ENCODE peak calls at places on chromosomes 6 and 20, in seven cellular contexts. One of them, this sample, is unnamed.

GRCh38 chr20:35729836-35730582 is 12.1 kb downstream of the RBM39 start:
- DNase-seq in spleen: no peak
- DNase-seq in breast epithelium: no peak
- DNase-seq in HCT116: no peak
- DNase-seq in A549: no peak
- DNase-seq in stomach: no peak
- DNase-seq in right lobe of liver: no peak
- DNase-seq in this sample: no peak

GRCh38 chr6:163014736-163015135 is 287.0 kb downstream of the PACRG start:
- DNase-seq in spleen: no peak
- DNase-seq in breast epithelium: no peak
- DNase-seq in HCT116: no peak
- DNase-seq in A549: no peak
- DNase-seq in stomach: no peak
- DNase-seq in right lobe of liver: no peak
- DNase-seq in this sample: no peak

GRCh38 chr6:48825501-48826317 is 637.3 kb downstream of the MMUT start:
- DNase-seq in spleen: no peak
- DNase-seq in breast epithelium: no peak
- DNase-seq in HCT116: no peak
- DNase-seq in A549: peak; percentile 64
- DNase-seq in stomach: no peak
- DNase-seq in right lobe of liver: no peak
- DNase-seq in this sample: no peak

GRCh38 chr20:3161316-3162079 is 1.8 kb upstream of the FASTKD5 start:
- DNase-seq in spleen: no peak
- DNase-seq in breast epithelium: no peak
- DNase-seq in HCT116: no peak
- DNase-seq in A549: no peak
- DNase-seq in stomach: no peak
- DNase-seq in right lobe of liver: no peak
- DNase-seq in this sample: no peak

GRCh38 chr6:87154641-87155271 is 609 bp upstream of the ZNF292 start:
- DNase-seq in spleen: no peak
- DNase-seq in breast epithelium: no peak
- DNase-seq in HCT116: no peak
- DNase-seq in A549: peak; percentile 71
- DNase-seq in stomach: no peak
- DNase-seq in right lobe of liver: no peak
- DNase-seq in this sample: no peak

GRCh38 chr6:62324817-62325216 is 38.8 kb upstream of the KHDRBS2 start:
- DNase-seq in spleen: no peak
- DNase-seq in breast epithelium: no peak
- DNase-seq in HCT116: no peak
- DNase-seq in A549: no peak
- DNase-seq in stomach: no peak
- DNase-seq in right lobe of liver: no peak
- DNase-seq in this sample: no peak

GRCh38 chr6:48378874-48379407 is 267.9 kb upstream of the PTCHD4 start:
- DNase-seq in spleen: no peak
- DNase-seq in breast epithelium: no peak
- DNase-seq in HCT116: no peak
- DNase-seq in A549: no peak
- DNase-seq in stomach: no peak
- DNase-seq in right lobe of liver: no peak
- DNase-seq in this sample: no peak

GRCh38 chr6:7815716-7816115 is 89.8 kb downstream of the BMP6 start:
- DNase-seq in spleen: no peak
- DNase-seq in breast epithelium: no peak
- DNase-seq in HCT116: no peak
- DNase-seq in A549: no peak
- DNase-seq in stomach: no peak
- DNase-seq in right lobe of liver: no peak
- DNase-seq in this sample: no peak

GRCh38 chr6:14711056-14711703 is 534.7 kb upstream of the JARID2 start:
- DNase-seq in spleen: no peak
- DNase-seq in breast epithelium: no peak
- DNase-seq in HCT116: no peak
- DNase-seq in A549: peak; percentile 45
- DNase-seq in stomach: peak; percentile 44
- DNase-seq in right lobe of liver: no peak
- DNase-seq in this sample: peak; percentile 49

GRCh38 chr20:20215976-20216727 is 151.8 kb upstream of the INSM1 start:
- DNase-seq in spleen: no peak
- DNase-seq in breast epithelium: no peak
- DNase-seq in HCT116: no peak
- DNase-seq in A549: no peak
- DNase-seq in stomach: no peak
- DNase-seq in right lobe of liver: no peak
- DNase-seq in this sample: no peak

GRCh38 chr6:62371840-62372239 is 85.8 kb upstream of the KHDRBS2 start:
- DNase-seq in spleen: no peak
- DNase-seq in breast epithelium: no peak
- DNase-seq in HCT116: no peak
- DNase-seq in A549: no peak
- DNase-seq in stomach: no peak
- DNase-seq in right lobe of liver: no peak
- DNase-seq in this sample: no peak

GRCh38 chr6:17015144-17015543 is 86.7 kb upstream of the STMND1 start:
- DNase-seq in spleen: no peak
- DNase-seq in breast epithelium: no peak
- DNase-seq in HCT116: no peak
- DNase-seq in A549: no peak
- DNase-seq in stomach: no peak
- DNase-seq in right lobe of liver: no peak
- DNase-seq in this sample: no peak

GRCh38 chr6:145138469-145139185 is 596.7 kb downstream of the EPM2A start:
- DNase-seq in spleen: no peak
- DNase-seq in breast epithelium: no peak
- DNase-seq in HCT116: no peak
- DNase-seq in A549: no peak
- DNase-seq in stomach: no peak
- DNase-seq in right lobe of liver: no peak
- DNase-seq in this sample: no peak

GRCh38 chr6:145137425-145137824 is 597.9 kb downstream of the EPM2A start:
- DNase-seq in spleen: no peak
- DNase-seq in breast epithelium: no peak
- DNase-seq in HCT116: no peak
- DNase-seq in A549: peak; percentile 8
- DNase-seq in stomach: no peak
- DNase-seq in right lobe of liver: no peak
- DNase-seq in this sample: no peak

GRCh38 chr6:145135702-145136101 is 599.6 kb downstream of the EPM2A start:
- DNase-seq in spleen: no peak
- DNase-seq in breast epithelium: no peak
- DNase-seq in HCT116: no peak
- DNase-seq in A549: no peak
- DNase-seq in stomach: no peak
- DNase-seq in right lobe of liver: no peak
- DNase-seq in this sample: no peak

DNA sequence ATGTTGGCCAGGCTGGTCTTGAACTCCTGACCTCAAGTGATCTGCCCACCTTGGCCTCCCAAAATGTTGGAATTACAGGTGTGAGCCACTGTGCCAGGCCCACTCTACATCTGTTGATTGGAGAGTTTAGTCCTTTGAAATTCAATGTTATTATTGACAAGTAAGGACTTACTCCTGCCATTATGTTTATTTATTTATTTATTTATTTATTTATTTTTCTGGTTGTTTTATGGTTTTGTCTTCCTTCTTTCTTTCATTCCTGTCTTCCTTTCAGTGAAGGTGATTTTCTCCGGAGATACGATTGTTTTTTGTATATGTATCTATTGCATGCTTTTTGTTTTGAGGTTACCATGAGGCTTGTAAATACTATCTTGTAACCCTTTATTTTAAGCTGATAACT is 602.6 kb downstream of the EPM2A start:
- DNase-seq in spleen: no peak
- DNase-seq in breast epithelium: no peak
- DNase-seq in HCT116: no peak
- DNase-seq in A549: no peak
- DNase-seq in stomach: no peak
- DNase-seq in right lobe of liver: no peak
- DNase-seq in this sample: no peak
- H3K27ac ChIP-seq in spleen: no peak overlapping the region
- H3K27ac ChIP-seq in breast epithelium: no peak overlapping the region
- H3K27ac ChIP-seq in HCT116: no peak overlapping the region
- H3K27ac ChIP-seq in A549: no peak overlapping the region
- H3K27ac ChIP-seq in stomach: no peak overlapping the region
- H3K27ac ChIP-seq in right lobe of liver: no peak overlapping the region
- H3K27ac ChIP-seq in this sample: no peak overlapping the region

DNA sequence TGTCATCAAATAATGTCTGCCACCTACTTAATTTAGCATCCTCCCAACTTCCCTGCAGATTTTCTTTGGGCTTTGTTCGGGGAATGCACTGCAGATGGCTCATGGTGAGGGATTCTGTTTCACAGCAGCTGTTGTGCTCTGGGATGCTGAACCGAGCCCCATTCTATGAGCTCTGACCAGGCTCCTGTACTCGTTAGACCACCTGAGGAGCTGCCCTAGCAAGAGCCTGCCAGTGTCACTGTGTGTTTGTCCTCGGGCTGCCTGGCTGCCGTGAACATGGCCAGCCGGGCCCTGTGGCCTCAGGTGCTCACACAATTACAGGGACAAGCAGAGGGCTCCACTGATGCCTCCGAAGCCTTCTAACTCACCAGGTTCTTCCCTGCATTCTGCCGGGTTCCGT is 238.9 kb upstream of the ECI2 start:
- DNase-seq in spleen: no peak
- DNase-seq in breast epithelium: no peak
- DNase-seq in HCT116: no peak
- DNase-seq in A549: no peak
- DNase-seq in stomach: no peak
- DNase-seq in right lobe of liver: no peak
- DNase-seq in this sample: no peak
- TF ChIP-seq POLR2A in spleen: no peak
- TF ChIP-seq POLR2A in breast epithelium: no peak
- TF ChIP-seq POLR2A in HCT116: no peak
- TF ChIP-seq POLR2A in A549: no peak
- TF ChIP-seq POLR2A in stomach: no peak
- TF ChIP-seq POLR2A in right lobe of liver: no peak
- TF ChIP-seq POLR2A in this sample: no peak

GRCh38 chr6:868212-868611 is 175.3 kb upstream of the EXOC2 start:
- DNase-seq in spleen: no peak
- DNase-seq in breast epithelium: no peak
- DNase-seq in HCT116: no peak
- DNase-seq in A549: no peak
- DNase-seq in stomach: no peak
- DNase-seq in right lobe of liver: no peak
- DNase-seq in this sample: no peak

GRCh38 chr6:867378-867777 is 174.4 kb upstream of the EXOC2 start:
- DNase-seq in spleen: no peak
- DNase-seq in breast epithelium: no peak
- DNase-seq in HCT116: no peak
- DNase-seq in A549: no peak
- DNase-seq in stomach: no peak
- DNase-seq in right lobe of liver: no peak
- DNase-seq in this sample: no peak

GRCh38 chr6:871503-871902 is 178.6 kb upstream of the EXOC2 start:
- DNase-seq in spleen: no peak
- DNase-seq in breast epithelium: no peak
- DNase-seq in HCT116: no peak
- DNase-seq in A549: no peak
- DNase-seq in stomach: no peak
- DNase-seq in right lobe of liver: no peak
- DNase-seq in this sample: no peak

GRCh38 chr6:866316-866715 is 173.4 kb upstream of the EXOC2 start:
- DNase-seq in spleen: no peak
- DNase-seq in breast epithelium: no peak
- DNase-seq in HCT116: no peak
- DNase-seq in A549: no peak
- DNase-seq in stomach: no peak
- DNase-seq in right lobe of liver: no peak
- DNase-seq in this sample: no peak

GRCh38 chr6:865846-866245 is 172.9 kb upstream of the EXOC2 start:
- DNase-seq in spleen: no peak
- DNase-seq in breast epithelium: no peak
- DNase-seq in HCT116: no peak
- DNase-seq in A549: no peak
- DNase-seq in stomach: no peak
- DNase-seq in right lobe of liver: no peak
- DNase-seq in this sample: no peak
- H3K27ac ChIP-seq in spleen: no peak overlapping the region
- H3K27ac ChIP-seq in breast epithelium: no peak overlapping the region
- H3K27ac ChIP-seq in HCT116: no peak overlapping the region
- H3K27ac ChIP-seq in A549: no peak overlapping the region
- H3K27ac ChIP-seq in stomach: peak overlapping the region; percentile 56
- H3K27ac ChIP-seq in right lobe of liver: no peak overlapping the region
- H3K27ac ChIP-seq in this sample: no peak overlapping the region

DNA sequence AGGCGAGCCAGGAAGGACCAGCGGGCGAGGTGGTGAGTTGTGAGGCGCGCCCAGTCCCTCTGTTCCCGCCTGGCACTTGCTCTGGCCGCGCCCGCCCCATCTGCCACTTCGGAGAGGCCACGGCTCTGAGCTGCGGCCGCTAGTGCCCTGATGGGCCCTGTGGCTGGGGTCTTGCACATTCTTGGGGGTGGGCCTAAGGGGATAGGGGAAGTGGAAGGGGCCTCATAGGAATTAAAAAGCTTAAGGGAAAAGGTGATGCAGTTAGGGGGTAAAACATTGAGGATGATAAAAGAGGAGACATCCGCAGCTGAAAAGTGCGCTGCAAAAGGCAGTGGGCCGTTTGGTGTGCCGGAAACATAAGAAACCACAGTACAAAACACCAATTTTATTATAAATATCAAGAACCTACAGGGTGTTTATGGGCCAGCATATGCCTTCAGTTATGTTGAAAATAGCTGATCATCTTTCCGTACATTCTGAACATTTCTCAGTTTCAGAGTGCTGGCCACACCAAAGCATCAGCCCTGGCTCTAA is 1.1 kb upstream of the PSMB8 start:
- DNase-seq in spleen: no peak
- DNase-seq in breast epithelium: no peak
- DNase-seq in HCT116: no peak
- DNase-seq in A549: no peak
- DNase-seq in stomach: no peak
- DNase-seq in right lobe of liver: no peak
- DNase-seq in this sample: no peak
- TF ChIP-seq POLR2A in spleen: no peak
- TF ChIP-seq POLR2A in breast epithelium: no peak
- TF ChIP-seq POLR2A in HCT116: no peak
- TF ChIP-seq POLR2A in A549: no peak
- TF ChIP-seq POLR2A in stomach: no peak
- TF ChIP-seq POLR2A in right lobe of liver: no peak
- TF ChIP-seq POLR2A in this sample: peak; percentile 50

GRCh38 chr20:57378107-57378506 is 13.1 kb upstream of the RBM38 start:
- DNase-seq in spleen: no peak
- DNase-seq in breast epithelium: no peak
- DNase-seq in HCT116: no peak
- DNase-seq in A549: no peak
- DNase-seq in stomach: peak; percentile 17
- DNase-seq in right lobe of liver: no peak
- DNase-seq in this sample: no peak
- H3K27ac ChIP-seq in spleen: no peak overlapping the region
- H3K27ac ChIP-seq in breast epithelium: no peak overlapping the region
- H3K27ac ChIP-seq in HCT116: no peak overlapping the region
- H3K27ac ChIP-seq in A549: no peak overlapping the region
- H3K27ac ChIP-seq in stomach: no peak overlapping the region
- H3K27ac ChIP-seq in right lobe of liver: no peak overlapping the region
- H3K27ac ChIP-seq in this sample: no peak overlapping the region

GRCh38 chr6:137883400-137883888 is 16.4 kb downstream of the TNFAIP3 start:
- DNase-seq in spleen: no peak
- DNase-seq in breast epithelium: no peak
- DNase-seq in HCT116: no peak
- DNase-seq in A549: no peak
- DNase-seq in stomach: no peak
- DNase-seq in right lobe of liver: no peak
- DNase-seq in this sample: no peak
- TF ChIP-seq POLR2A in spleen: no peak
- TF ChIP-seq POLR2A in breast epithelium: no peak
- TF ChIP-seq POLR2A in HCT116: no peak
- TF ChIP-seq POLR2A in A549: no peak
- TF ChIP-seq POLR2A in stomach: no peak
- TF ChIP-seq POLR2A in right lobe of liver: no peak
- TF ChIP-seq POLR2A in this sample: no peak

This sample was measured in transverse colon.